ENCODE peak calls at places on chromosomes 3 and 15, in ten cellular contexts. P is transverse colon, A is HepG2, R is stomach, E is SK-N-SH, K is upper lobe of left lung, B is suprapubic skin, D is H1, W is GM12878, Z is esophagus muscularis mucosa. H is an unnamed sample.

GRCh38 chr3:77825045-77825827 is 785.3 kb downstream of the ROBO2 start:
- DNase-seq in A (no peak), P (peak), R (peak), D (no peak), W (no peak), E (no peak), B (no peak), Z (no peak), K (peak), H (no peak)

GRCh38 chr3:159762981-159763465 is 225.6 kb upstream of the IL12A start:
- DNase-seq in Z (no peak), B (peak), D (peak), K (peak), A (no peak), W (no peak), E (peak), P (peak), R (peak), H (peak)

GRCh38 chr3:8575364-8576104 is 69.1 kb downstream of the SSUH2 start:
- DNase-seq in A (no peak), R (no peak), B (no peak), W (no peak), P (no peak), D (no peak), Z (no peak), E (no peak), K (no peak), H (no peak)

GRCh38 chr15:43932907-43933306 is 106.1 kb downstream of the WDR76 start:
- DNase-seq in W (no peak), K (no peak), A (no peak), B (no peak), E (no peak), P (no peak), Z (no peak), R (no peak), D (no peak), H (no peak)

GRCh38 chr3:27532931-27533607 is 48.9 kb upstream of the SLC4A7 start:
- DNase-seq in E (no peak), P (no peak), W (no peak), Z (no peak), B (no peak), D (no peak), A (no peak), K (no peak), R (no peak), H (no peak)

GRCh38 chr15:63805993-63806980 is 27.5 kb downstream of the HERC1 start:
- DNase-seq in P (no peak), E (no peak), B (no peak), K (no peak), A (no peak), W (no peak), D (no peak), Z (no peak), R (no peak), H (no peak)

GRCh38 chr3:50078622-50079021 is 10.1 kb upstream of the RBM5 start:
- DNase-seq in K (no peak), W (no peak), P (no peak), D (no peak), E (no peak), R (no peak), Z (no peak), A (no peak), B (no peak), H (no peak)

GRCh38 chr3:9398715-9399708 is 1.6 kb downstream of the SETD5 start:
- DNase-seq in A (peak), Z (no peak), P (no peak), R (no peak), B (no peak), W (no peak), K (peak), D (no peak), E (no peak), H (no peak)

GRCh38 chr3:53046171-53047170 is 598 bp upstream of the SFMBT1 start:
- DNase-seq in Z (peak), K (peak), E (peak), B (no peak), W (no peak), D (peak), R (peak), P (peak), A (no peak), H (peak)

GRCh38 chr15:80977627-80978036 is 12.0 kb downstream of the MESD start:
- DNase-seq in D (peak), K (peak), E (peak), W (no peak), P (peak), Z (no peak), R (peak), A (peak), B (no peak), H (peak)

GRCh38 chr3:24513463-24513862 is 18.8 kb upstream of the THRB start:
- DNase-seq in A (no peak), D (no peak), Z (no peak), P (no peak), K (no peak), R (no peak), E (no peak), B (no peak), W (no peak), H (no peak)

GRCh38 chr15:85764649-85765277 is 30.0 kb downstream of the KLHL25 start:
- DNase-seq in B (no peak), P (no peak), A (no peak), D (no peak), R (no peak), K (no peak), Z (no peak), W (no peak), E (peak), H (no peak)

GRCh38 chr3:10505050-10505790 is at the start of gene ATP2B2:
- DNase-seq in Z (no peak), K (no peak), W (no peak), E (peak), P (no peak), A (no peak), D (peak), B (no peak), R (no peak), H (no peak)

GRCh38 chr3:105611304-105612192 is 244.8 kb downstream of the ALCAM start:
- DNase-seq in B (no peak), W (no peak), P (no peak), K (peak), Z (no peak), A (no peak), E (no peak), D (no peak), R (peak), H (no peak)

GRCh38 chr15:52537459-52537858 is 8.8 kb upstream of the MYO5A start:
- DNase-seq in E (no peak), K (no peak), P (no peak), R (no peak), D (no peak), Z (no peak), W (no peak), A (no peak), B (no peak), H (no peak)

GRCh38 chr3:122183893-122184590 is 574 bp downstream of the CASR start:
- DNase-seq in E (peak), D (peak), W (no peak), B (no peak), R (no peak), P (no peak), Z (no peak), A (no peak), K (no peak), H (no peak)

GRCh38 chr3:7280318-7280717 is 419.4 kb downstream of the GRM7 start:
- DNase-seq in W (no peak), Z (no peak), P (no peak), B (no peak), R (no peak), D (no peak), A (no peak), K (no peak), E (no peak), H (no peak)

GRCh38 chr3:32815812-32816438 is 1.9 kb upstream of the TRIM71 start:
- DNase-seq in D (no peak), P (no peak), R (no peak), E (no peak), W (no peak), B (peak), A (no peak), K (no peak), Z (no peak), H (no peak)

GRCh38 chr3:14598143-14598569 is 53.4 kb upstream of the CCDC174 start:
- DNase-seq in R (no peak), B (no peak), P (no peak), W (no peak), A (no peak), K (no peak), Z (no peak), D (peak), E (peak), H (no peak)

GRCh38 chr3:125585595-125586223 is 9.6 kb downstream of the OSBPL11 start:
- DNase-seq in D (peak), Z (no peak), R (peak), P (peak), K (peak), A (peak), W (no peak), B (no peak), E (peak), H (peak)

GRCh38 chr15:29924750-29925149 is 102.5 kb upstream of the TJP1 start:
- DNase-seq in D (no peak), E (no peak), K (peak), W (no peak), B (no peak), R (no peak), A (peak), P (peak), Z (no peak), H (no peak)

GRCh38 chr15:90266485-90266884 is 1.0 kb downstream of the NGRN start:
- DNase-seq in E (no peak), K (peak), Z (no peak), A (no peak), R (peak), P (peak), B (no peak), D (no peak), W (no peak), H (no peak)

GRCh38 chr3:184656991-184657669 is 54.7 kb downstream of the MAGEF1 start:
- DNase-seq in E (no peak), R (no peak), Z (no peak), D (no peak), B (no peak), W (peak), P (no peak), A (no peak), K (no peak), H (no peak)

GRCh38 chr3:123159926-123160635 is 41.7 kb upstream of the SEC22A start:
- DNase-seq in R (no peak), K (no peak), E (peak), W (no peak), B (no peak), D (no peak), P (no peak), A (no peak), Z (peak), H (no peak)

GRCh38 chr15:31159837-31160236 is 58.3 kb upstream of the TRPM1 start:
- DNase-seq in W (no peak), R (no peak), E (peak), Z (peak), B (no peak), K (no peak), P (no peak), A (no peak), D (no peak), H (no peak)

GRCh38 chr3:190566043-190566933 is 52.4 kb downstream of the IL1RAP start:
- DNase-seq in R (peak), B (peak), D (no peak), Z (peak), E (peak), W (no peak), K (peak), A (peak), P (peak), H (peak)

GRCh38 chr15:20645956-20646355 is 104.4 kb upstream of the GOLGA6L6 start:
- DNase-seq in Z (no peak), K (peak), W (peak), R (no peak), B (no peak), E (no peak), A (no peak), D (no peak), P (peak), H (peak)

GRCh38 chr15:75452968-75453702 is 1.6 kb upstream of the SIN3A start:
- DNase-seq in D (peak), P (peak), W (peak), R (peak), A (peak), B (peak), Z (peak), K (peak), E (no peak), H (peak)

GRCh38 chr3:70000028-70000410 is 486 bp downstream of the SAMMSON start:
- DNase-seq in A (no peak), E (no peak), R (no peak), W (no peak), B (no peak), D (no peak), K (no peak), Z (no peak), P (no peak), H (no peak)

GRCh38 chr3:10510086-10510742 is 4.8 kb upstream of the ATP2B2 start:
- DNase-seq in E (no peak), Z (no peak), W (no peak), K (no peak), P (no peak), B (no peak), A (no peak), D (no peak), R (no peak), H (no peak)

GRCh38 chr15:90681480-90681879 is 35.7 kb upstream of the BLM start:
- DNase-seq in Z (no peak), D (no peak), E (no peak), B (no peak), R (no peak), A (no peak), P (no peak), K (no peak), W (no peak), H (peak)

GRCh38 chr15:62124953-62125263 is 40.2 kb downstream of the C2CD4B start:
- DNase-seq in P (no peak), Z (peak), K (no peak), R (no peak), E (no peak), A (no peak), W (no peak), D (no peak), B (no peak), H (no peak)

GRCh38 chr3:85342915-85343314 is 384.1 kb downstream of the CADM2 start:
- DNase-seq in E (peak), P (no peak), W (no peak), B (no peak), D (no peak), K (no peak), R (no peak), A (peak), Z (no peak), H (no peak)

GRCh38 chr3:59237121-59237520 is 187.3 kb upstream of the CFAP20DC start:
- DNase-seq in B (no peak), P (no peak), A (no peak), Z (no peak), E (no peak), R (no peak), K (no peak), W (no peak), D (no peak), H (no peak)

GRCh38 chr3:183500981-183501704 is 54.4 kb downstream of the KLHL6 start:
- DNase-seq in B (peak), Z (no peak), P (no peak), R (no peak), D (no peak), K (peak), A (no peak), W (no peak), E (no peak), H (no peak)

GRCh38 chr15:56989411-56989924 is 71.0 kb downstream of the TCF12 start:
- DNase-seq in B (no peak), P (no peak), Z (no peak), W (no peak), E (no peak), D (no peak), R (no peak), K (no peak), A (peak), H (no peak)

GRCh38 chr15:58513681-58514336 is 82.0 kb downstream of the LIPC start:
- DNase-seq in A (no peak), Z (no peak), W (no peak), D (no peak), P (no peak), R (no peak), K (peak), E (no peak), B (no peak), H (no peak)

GRCh38 chr3:138364356-138365252 is 16.2 kb downstream of the MRAS start:
- DNase-seq in B (no peak), A (no peak), K (no peak), P (no peak), Z (no peak), D (no peak), E (no peak), W (no peak), R (no peak), H (no peak)

GRCh38 chr3:178859386-178859785 is 212.2 kb downstream of the ZMAT3 start:
- DNase-seq in R (no peak), W (no peak), Z (no peak), D (no peak), B (no peak), K (no peak), P (no peak), E (no peak), A (no peak), H (no peak)

GRCh38 chr3:178856804-178857203 is 214.8 kb downstream of the ZMAT3 start:
- DNase-seq in W (no peak), B (no peak), Z (no peak), K (no peak), P (no peak), A (no peak), R (no peak), E (no peak), D (no peak), H (no peak)
- TF ChIP-seq EP300 in W (no peak), B (no peak), Z (no peak), K (no peak), P (no peak), A (no peak), R (no peak), E (no peak), D (no peak), H (no peak)

GRCh38 chr3:128486692-128487537 is 6.1 kb downstream of the GATA2 start:
- DNase-seq in P (no peak), E (peak), B (no peak), K (no peak), R (no peak), A (no peak), W (no peak), Z (no peak), D (no peak), H (no peak)
- TF ChIP-seq POLR2AphosphoS5 in P (peak), E (no peak), B (no peak), K (peak), R (no peak), A (no peak), W (no peak), Z (peak), D (no peak), H (peak)

GRCh38 chr3:42682301-42683070 is 2.9 kb upstream of the KLHL40 start:
- DNase-seq in R (no peak), K (no peak), D (no peak), W (no peak), Z (no peak), E (no peak), A (no peak), B (no peak), P (no peak), H (peak)
- TF ChIP-seq EP300 in R (no peak), K (no peak), D (no peak), W (no peak), Z (no peak), E (no peak), A (no peak), B (no peak), P (no peak), H (no peak)

GRCh38 chr15:70092462-70092850 is 5.3 kb downstream of the TLE3 start:
- DNase-seq in D (no peak), B (no peak), R (no peak), K (no peak), A (no peak), P (no peak), W (no peak), Z (no peak), E (no peak), H (no peak)

GRCh38 chr15:70093481-70094309 is 4.0 kb downstream of the TLE3 start:
- DNase-seq in E (no peak), P (peak), R (peak), K (peak), B (no peak), D (no peak), A (no peak), Z (no peak), W (no peak), H (no peak)

GRCh38 chr15:70090436-70091291 is 7.1 kb downstream of the TLE3 start:
- DNase-seq in B (no peak), W (no peak), D (no peak), E (no peak), Z (no peak), R (no peak), P (peak), K (no peak), A (no peak), H (no peak)

GRCh38 chr15:70093070-70093469 is 4.6 kb downstream of the TLE3 start:
- DNase-seq in B (no peak), R (no peak), K (no peak), E (no peak), P (no peak), A (peak), Z (no peak), D (no peak), W (no peak), H (no peak)

DNA sequence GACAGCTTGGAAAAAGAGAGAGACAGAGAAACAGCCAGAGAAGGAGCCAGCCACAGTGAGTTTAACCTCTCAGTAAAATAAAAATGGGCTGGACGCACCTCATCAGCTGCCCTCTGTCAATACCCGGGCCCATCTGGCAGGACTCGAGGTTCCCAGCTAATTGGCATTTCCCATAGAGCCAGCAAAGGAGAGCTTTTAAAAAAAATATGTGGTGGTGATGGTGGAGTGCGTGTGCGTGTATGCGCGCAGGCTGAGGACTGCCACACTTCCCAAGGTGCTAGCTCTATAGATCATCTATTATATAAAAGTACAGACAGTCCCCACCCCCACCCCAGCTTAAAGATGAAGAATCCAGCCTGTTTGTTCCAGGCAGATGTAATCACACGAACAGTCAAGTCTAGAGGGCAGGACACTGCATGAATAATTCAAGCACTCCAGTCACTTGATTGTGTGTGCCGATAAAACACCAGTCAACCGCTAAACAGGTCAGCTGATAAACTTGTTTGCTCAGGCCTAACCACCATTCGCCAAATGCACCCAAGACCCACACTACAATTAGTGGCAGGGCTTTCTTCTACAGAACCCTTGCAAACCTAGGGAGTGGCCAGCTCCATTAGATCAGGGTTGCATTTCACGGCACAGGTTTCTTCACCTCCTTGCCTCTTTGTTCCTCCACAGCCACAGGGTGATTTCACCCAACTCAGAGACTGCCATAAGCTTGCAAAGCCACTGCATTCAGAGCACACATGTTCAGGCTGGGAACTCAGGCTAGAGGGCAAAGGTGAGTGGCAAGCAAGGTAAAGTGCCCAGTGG is 5.9 kb downstream of the TLE3 start:
- DNase-seq in R (peak), P (peak), W (no peak), A (peak), B (no peak), K (peak), E (peak), D (no peak), Z (no peak), H (no peak)
- TF ChIP-seq POLR2AphosphoS5 in R (no peak), P (peak), W (no peak), A (no peak), B (no peak), K (no peak), E (no peak), D (no peak), Z (no peak), H (no peak)

GRCh38 chr3:151684104-151684503 is 49.6 kb upstream of the AADACL2 start:
- DNase-seq in B (no peak), E (no peak), A (no peak), D (no peak), K (no peak), R (no peak), Z (no peak), W (no peak), P (no peak), H (no peak)
- TF ChIP-seq EP300 in B (no peak), E (no peak), A (no peak), D (no peak), K (no peak), R (no peak), Z (no peak), W (no peak), P (no peak), H (no peak)

GRCh38 chr3:141367038-141367730 is 1.1 kb upstream of the ZBTB38 start:
- DNase-seq in A (no peak), E (no peak), W (no peak), P (no peak), R (no peak), D (no peak), B (no peak), Z (no peak), K (no peak), H (peak)
- TF ChIP-seq POLR2AphosphoS5 in A (no peak), E (peak), W (no peak), P (no peak), R (no peak), D (no peak), B (no peak), Z (no peak), K (peak), H (no peak)

GRCh38 chr3:67109651-67110204 is 111.6 kb downstream of the KBTBD8 start:
- DNase-seq in W (no peak), Z (no peak), P (no peak), B (no peak), D (no peak), R (no peak), A (peak), E (peak), K (no peak), H (peak)
- TF ChIP-seq EP300 in W (no peak), Z (no peak), P (no peak), B (no peak), D (no peak), R (no peak), A (no peak), E (no peak), K (no peak), H (peak)

DNA sequence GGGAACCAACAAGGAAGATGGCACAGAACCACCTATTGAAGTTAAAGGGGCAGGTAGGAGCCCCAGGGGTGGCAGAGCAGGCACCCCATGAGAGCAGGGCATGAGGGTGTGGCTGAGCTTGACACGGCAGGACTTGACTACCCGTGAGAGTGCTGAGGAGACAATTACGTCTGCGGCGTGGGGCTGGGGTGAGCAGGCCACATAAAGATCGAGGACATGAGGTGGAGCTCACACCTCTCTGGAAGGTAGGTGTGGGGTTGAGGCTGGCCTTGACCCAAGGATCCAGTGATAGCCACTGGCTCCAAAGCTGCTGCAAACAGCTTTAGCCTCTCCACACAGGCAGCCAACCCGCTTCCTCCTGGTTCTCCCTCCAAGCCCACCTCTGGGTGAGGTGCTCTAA is 64.5 kb downstream of the PCSK6 start:
- DNase-seq in E (no peak), A (no peak), B (peak), P (no peak), Z (no peak), K (no peak), W (no peak), R (peak), D (peak), H (no peak)
- TF ChIP-seq POLR2AphosphoS5 in E (no peak), A (no peak), B (no peak), P (no peak), Z (no peak), K (no peak), W (no peak), R (no peak), D (no peak), H (no peak)